ENCODE peak calls at places on chromosomes 6 and 20, in nine cellular contexts. W is body of pancreas, N is endothelial cell of umbilical vein, M is cardiac muscle cell, R is hepatocyte, A is esophagus muscularis mucosa, I is Panc1, U is Karpas-422, V is spleen. S is an unnamed sample. For H3K36me3, the result is how much of the 10 kb centered on the place peaks cover.

GRCh38 chr6:157397660-157398059 is 16.7 kb downstream of the ZDHHC14 start:
- DNase-seq in W (no peak), N (no peak), M (no peak), R (no peak), A (no peak), I (no peak), U (no peak), V (no peak), S (no peak)

GRCh38 chr6:88157106-88157505 is 9.0 kb downstream of the CNR1 start:
- DNase-seq in W (no peak), N (no peak), M (no peak), R (no peak), A (no peak), I (no peak), U (no peak), V (no peak), S (no peak)

GRCh38 chr6:148487461-148487860 is 144.8 kb downstream of the SASH1 start:
- DNase-seq in W (no peak), N (no peak), M (no peak), R (no peak), A (peak), I (no peak), U (no peak), V (no peak), S (no peak)

GRCh38 chr6:170253226-170253909 is 37.5 kb downstream of the DLL1 start:
- DNase-seq in W (no peak), N (no peak), M (no peak), R (no peak), A (no peak), I (no peak), U (no peak), V (no peak), S (no peak)

GRCh38 chr6:89508755-89509563 is 76.0 kb downstream of the ANKRD6 start:
- DNase-seq in W (peak), N (no peak), M (peak), R (no peak), A (no peak), I (no peak), U (no peak), V (no peak), S (no peak)

GRCh38 chr20:38726849-38727601 is 2.7 kb downstream of the SLC32A1 start:
- DNase-seq in W (no peak), N (peak), M (peak), R (no peak), A (no peak), I (no peak), U (peak), V (no peak), S (no peak)

GRCh38 chr20:62405108-62405980 is 1.7 kb downstream of the CABLES2 start:
- DNase-seq in W (peak), N (peak), M (peak), R (peak), A (no peak), I (no peak), U (no peak), V (no peak), S (no peak)

GRCh38 chr6:139977887-139978332 is 603.5 kb upstream of the CITED2 start:
- DNase-seq in W (peak), N (peak), M (peak), R (peak), A (no peak), I (peak), U (no peak), V (no peak), S (no peak)

GRCh38 chr20:14707865-14708574 is 370.6 kb upstream of the FLRT3 start:
- DNase-seq in W (no peak), N (no peak), M (no peak), R (no peak), A (no peak), I (no peak), U (no peak), V (no peak), S (no peak)

DNA sequence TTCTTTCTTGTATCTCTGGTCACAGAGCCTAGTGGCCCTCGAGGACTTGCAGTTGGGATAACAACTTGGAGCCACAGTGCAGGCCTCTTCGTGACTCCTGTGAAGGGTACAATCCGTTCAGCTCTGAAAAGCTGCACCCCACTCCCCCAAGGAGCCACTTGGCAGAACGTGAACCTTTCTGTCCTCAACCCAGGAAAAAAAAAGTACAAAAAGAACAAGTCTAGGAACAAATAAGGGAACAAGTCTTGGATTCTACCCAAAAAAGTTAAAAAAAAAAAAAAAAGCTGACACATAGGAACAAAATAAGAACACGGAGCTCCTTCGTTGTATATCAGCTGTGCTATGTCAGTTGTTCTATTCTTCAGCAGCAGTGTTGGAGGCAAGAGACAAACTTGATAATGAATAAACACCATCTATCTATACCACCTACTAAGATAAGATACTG is 77.9 kb upstream of the TULP1 start:
- DNase-seq in W (peak), N (peak), M (peak), R (no peak), A (no peak), I (no peak), U (no peak), V (no peak), S (peak)
- H3K36me3 ChIP-seq in W (under half), N (under half), M (under half), R (under half), A (half or more), I (under half), U (under half), V (half or more), S (half or more)

GRCh38 chr6:3231213-3232016 is 4.0 kb upstream of the TUBB2B start:
- DNase-seq in W (peak), N (peak), M (peak), R (peak), A (no peak), I (no peak), U (no peak), V (no peak), S (peak)
- H3K4me3 ChIP-seq in W (peak), N (peak), M (peak), R (peak), A (peak), I (peak), U (no peak), V (peak), S (peak)

GRCh38 chr6:32975886-32976285 is 7.5 kb downstream of the BRD2 start:
- DNase-seq in W (no peak), N (no peak), M (no peak), R (no peak), A (no peak), I (no peak), U (no peak), V (no peak), S (no peak)
- H3K36me3 ChIP-seq in W (half or more), N (half or more), M (half or more), R (under half), A (half or more), I (half or more), U (half or more), V (half or more), S (under half)

DNA sequence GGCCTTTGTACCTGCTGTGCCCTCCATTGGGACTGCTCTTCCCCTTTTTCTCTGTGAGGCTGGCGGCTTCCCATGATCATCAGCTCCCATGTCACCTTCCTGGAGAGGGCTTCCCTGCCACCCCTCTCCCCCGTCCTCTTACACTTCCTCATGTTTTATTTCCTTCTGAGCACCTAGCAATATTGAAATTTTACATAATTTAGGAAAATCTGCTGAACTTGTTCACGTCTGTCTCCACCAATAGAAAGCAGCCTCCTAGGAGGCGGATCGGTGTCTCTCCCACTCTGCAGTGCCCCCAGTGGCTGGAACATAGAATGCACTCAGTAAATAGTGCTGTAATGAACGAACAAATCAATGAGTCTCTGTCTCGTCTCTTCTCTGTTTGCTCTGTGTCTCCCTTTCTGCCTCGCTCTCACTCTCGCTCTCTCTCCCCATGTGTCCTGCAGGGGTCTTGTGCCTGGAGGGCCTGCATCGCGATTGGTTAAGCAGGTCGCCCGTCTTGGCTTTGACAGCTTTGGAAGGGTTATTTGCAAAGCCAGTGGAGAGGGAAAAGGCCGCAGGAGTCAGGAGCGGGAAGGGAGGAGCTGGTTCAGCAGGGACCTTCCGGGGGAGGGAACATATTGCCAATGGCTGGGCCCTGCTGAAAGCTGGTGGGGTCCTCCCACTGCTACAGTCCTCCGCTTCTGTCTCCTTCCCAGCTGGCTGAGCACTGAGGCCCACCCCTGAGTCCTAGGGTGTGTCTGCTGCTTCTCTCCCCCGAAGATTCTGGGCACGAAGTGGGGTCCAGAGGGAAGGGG is 12.1 kb upstream of the OCSTAMP start:
- DNase-seq in W (peak), N (peak), M (peak), R (peak), A (peak), I (peak), U (peak), V (no peak), S (peak)
- H3K4me3 ChIP-seq in W (no peak), N (peak), M (no peak), R (no peak), A (peak), I (peak), U (no peak), V (peak), S (peak)

DNA sequence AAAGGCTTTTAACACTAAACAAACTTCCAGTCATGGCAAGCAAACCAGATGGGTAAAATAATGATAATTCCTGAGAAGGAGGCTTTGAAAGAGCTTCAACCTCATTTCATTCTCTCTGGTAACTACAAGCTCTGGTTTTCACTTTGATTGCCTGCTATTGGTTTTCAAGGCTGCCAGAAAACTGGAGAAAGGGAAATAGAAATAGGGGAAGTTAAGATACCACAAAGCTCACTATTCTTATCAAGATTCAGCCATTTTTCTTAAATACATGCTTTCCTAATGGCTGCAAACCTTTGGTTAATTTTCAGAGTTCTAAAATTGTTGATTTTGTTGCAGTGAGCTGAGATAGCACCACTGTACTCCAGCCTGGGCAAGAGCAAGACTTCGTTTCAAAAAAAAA is 42.5 kb upstream of the NELFCD start:
- DNase-seq in W (no peak), N (no peak), M (no peak), R (no peak), A (no peak), I (no peak), U (peak), V (no peak), S (no peak)
- H3K36me3 ChIP-seq in W (under half), N (under half), M (under half), R (under half), A (under half), I (under half), U (under half), V (under half), S (under half)

DNA sequence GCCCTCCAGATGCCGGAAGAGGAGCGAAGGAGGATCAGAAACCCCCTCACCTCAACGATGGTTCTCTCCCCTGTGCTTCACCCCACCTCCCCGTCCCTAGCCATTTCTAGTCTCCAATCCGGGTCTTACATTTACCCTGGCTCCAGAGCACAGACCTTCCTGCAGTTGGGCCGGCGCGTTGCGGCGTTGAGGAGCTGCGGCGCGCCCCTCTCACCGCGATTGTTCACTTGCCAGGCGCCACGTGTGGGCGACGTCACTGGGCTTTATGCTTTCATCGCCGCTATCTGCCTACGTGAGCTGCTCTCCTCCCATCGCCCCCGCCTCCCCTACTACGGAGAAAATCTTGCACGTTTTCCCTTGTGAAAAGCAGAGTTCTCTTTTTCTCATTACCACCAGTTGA is at the start of gene CRISP2:
- DNase-seq in W (no peak), N (no peak), M (no peak), R (no peak), A (no peak), I (no peak), U (no peak), V (no peak), S (no peak)
- H3K4me3 ChIP-seq in W (no peak), N (no peak), M (no peak), R (no peak), A (no peak), I (peak), U (no peak), V (no peak), S (no peak)

GRCh38 chr20:41119593-41120561 is 17.5 kb upstream of the PLCG1 start:
- DNase-seq in W (no peak), N (no peak), M (no peak), R (no peak), A (no peak), I (no peak), U (no peak), V (no peak), S (no peak)

GRCh38 chr20:41118632-41119031 is 18.7 kb upstream of the PLCG1 start:
- DNase-seq in W (no peak), N (no peak), M (no peak), R (no peak), A (no peak), I (no peak), U (no peak), V (no peak), S (no peak)

GRCh38 chr20:41121399-41121798 is 15.9 kb upstream of the PLCG1 start:
- DNase-seq in W (no peak), N (no peak), M (no peak), R (no peak), A (no peak), I (no peak), U (no peak), V (no peak), S (no peak)

GRCh38 chr20:41111578-41111951 is 25.8 kb upstream of the PLCG1 start:
- DNase-seq in W (no peak), N (no peak), M (no peak), R (no peak), A (no peak), I (no peak), U (no peak), V (no peak), S (no peak)

DNA sequence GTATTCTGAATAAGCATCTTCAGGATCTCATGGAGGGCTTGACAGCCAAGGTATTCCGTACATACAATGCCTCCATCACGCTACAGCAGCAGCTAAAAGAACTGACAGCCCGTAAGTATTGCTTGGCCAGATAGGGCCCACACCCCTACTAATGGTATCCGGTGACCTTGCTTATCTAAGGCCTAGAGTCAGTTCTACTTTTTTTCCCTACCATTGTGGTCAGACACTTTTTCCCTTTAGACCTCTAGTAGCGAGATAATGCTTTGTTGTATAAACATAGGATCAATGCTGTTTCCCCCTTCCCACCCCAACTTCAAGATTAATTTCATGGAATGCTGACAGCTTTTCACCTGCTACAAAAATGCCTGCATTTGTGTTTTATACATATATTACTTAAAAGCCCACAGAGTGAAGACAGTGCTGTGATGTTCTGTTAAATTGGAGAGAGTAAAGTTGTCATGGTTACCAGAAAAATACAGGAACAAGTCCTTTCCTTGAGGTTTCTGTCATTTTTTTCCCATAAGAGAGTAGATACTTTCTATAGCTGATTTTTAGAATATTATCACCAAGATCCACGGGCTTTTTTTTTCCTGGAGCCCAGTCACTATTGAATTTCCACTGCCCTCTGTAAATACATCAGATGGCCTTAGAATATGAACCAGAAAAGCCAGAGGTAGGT is 20.9 kb upstream of the PLCG1 start:
- DNase-seq in W (no peak), N (no peak), M (no peak), R (no peak), A (no peak), I (no peak), U (no peak), V (no peak), S (no peak)
- H3K36me3 ChIP-seq in W (under half), N (under half), M (half or more), R (under half), A (half or more), I (half or more), U (half or more), V (half or more), S (half or more)

DNA sequence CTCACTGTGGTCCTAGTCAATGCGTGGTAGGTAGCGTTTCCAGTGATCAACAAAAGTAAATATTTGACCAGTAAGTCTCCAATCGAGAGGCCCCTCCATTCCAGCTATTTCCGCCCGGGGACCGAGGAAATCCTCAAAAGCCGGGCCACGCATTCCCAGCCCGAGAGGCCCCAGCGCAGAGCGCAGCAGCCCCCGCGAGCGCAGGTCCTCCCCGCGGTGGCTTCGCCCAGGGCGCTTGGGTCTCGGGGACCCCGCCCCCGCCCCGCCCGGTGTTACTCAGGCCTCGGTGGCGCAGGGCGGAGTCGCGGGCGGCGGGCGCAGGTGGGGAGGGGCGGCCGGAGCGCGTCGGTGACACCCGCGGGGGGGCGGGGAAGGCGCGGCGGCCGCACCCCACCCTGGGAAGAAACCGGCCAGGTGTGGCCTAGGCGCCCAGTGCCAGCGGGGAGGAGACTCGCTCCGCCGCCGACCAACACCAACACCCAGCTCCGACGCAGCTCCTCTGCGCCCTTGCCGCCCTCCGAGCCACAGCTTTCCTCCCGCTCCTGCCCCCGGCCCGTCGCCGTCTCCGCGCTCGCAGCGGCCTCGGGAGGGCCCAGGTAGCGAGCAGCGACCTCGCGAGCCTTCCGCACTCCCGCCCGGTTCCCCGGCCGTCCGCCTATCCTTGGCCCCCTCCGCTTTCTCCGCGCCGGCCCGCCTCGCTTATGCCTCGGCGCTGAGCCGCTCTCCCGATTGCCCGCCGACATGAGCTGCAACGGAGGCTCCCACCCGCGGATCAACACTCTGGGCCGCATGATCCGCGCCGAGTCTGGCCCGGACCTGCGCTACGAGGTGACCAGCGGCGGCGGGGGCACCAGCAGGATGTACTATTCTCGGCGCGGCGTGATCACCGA is at the start of gene DSP:
- DNase-seq in W (peak), N (peak), M (peak), R (peak), A (peak), I (no peak), U (no peak), V (peak), S (peak)
- H3K4me3 ChIP-seq in W (peak), N (peak), M (peak), R (peak), A (peak), I (peak), U (no peak), V (peak), S (peak)

GRCh38 chr20:19961298-19961697 is 55.9 kb upstream of the NAA20 start:
- DNase-seq in W (no peak), N (no peak), M (no peak), R (no peak), A (no peak), I (no peak), U (no peak), V (no peak), S (no peak)

GRCh38 chr20:19960745-19961144 is 56.4 kb upstream of the NAA20 start:
- DNase-seq in W (no peak), N (no peak), M (no peak), R (no peak), A (no peak), I (no peak), U (no peak), V (no peak), S (no peak)

GRCh38 chr20:19956976-19957375 is 60.2 kb upstream of the NAA20 start:
- DNase-seq in W (no peak), N (no peak), M (no peak), R (no peak), A (no peak), I (no peak), U (no peak), V (no peak), S (no peak)

GRCh38 chr20:19958923-19959322 is 58.2 kb upstream of the NAA20 start:
- DNase-seq in W (no peak), N (no peak), M (no peak), R (no peak), A (no peak), I (no peak), U (no peak), V (no peak), S (no peak)

DNA sequence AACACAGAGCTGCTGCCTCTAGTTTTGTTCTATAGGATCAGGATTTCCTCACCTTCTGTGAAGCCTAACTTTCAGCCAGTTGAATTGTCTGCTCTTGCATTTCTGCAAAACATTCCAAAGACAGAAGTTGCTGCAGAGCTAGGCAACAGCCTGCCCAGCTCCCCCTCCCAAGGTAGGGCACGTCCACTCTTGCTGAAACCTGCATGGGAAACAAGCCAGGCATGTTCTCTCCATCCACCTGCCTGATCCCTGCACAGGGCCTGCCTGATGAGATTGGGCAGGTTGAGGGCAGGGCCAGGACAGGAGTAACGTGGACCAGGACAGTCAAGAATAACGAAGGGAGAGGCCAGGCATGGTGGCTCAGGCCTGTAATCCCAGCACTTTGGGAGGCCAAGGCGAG is 58.9 kb upstream of the NAA20 start:
- DNase-seq in W (no peak), N (no peak), M (no peak), R (no peak), A (no peak), I (no peak), U (no peak), V (no peak), S (no peak)
- H3K36me3 ChIP-seq in W (under half), N (under half), M (under half), R (under half), A (under half), I (under half), U (under half), V (half or more), S (under half)

S was measured in transverse colon.